ENCODE peak calls at places on chromosomes 6 and 20, in six cellular contexts. One of them, this sample, is unnamed. For H3K4me1, the result is how much of the 10 kb centered on the place peaks cover.

GRCh38 chr20:54083459-54083858 is 13.1 kb upstream of the BCAS1 start:
- DNase-seq in CD8-positive, alpha-beta T cell: no peak
- DNase-seq in right atrium auricular region: no peak
- DNase-seq in adrenal gland: no peak
- DNase-seq in mammary epithelial cell: no peak
- DNase-seq in tibial nerve: no peak
- DNase-seq in this sample: no peak

GRCh38 chr6:108872001-108872974 is 24.1 kb downstream of the ARMC2 start:
- DNase-seq in right atrium auricular region: no peak
- DNase-seq in tibial nerve: no peak
- DNase-seq in CD8-positive, alpha-beta T cell: peak
- DNase-seq in mammary epithelial cell: no peak
- DNase-seq in adrenal gland: no peak
- DNase-seq in this sample: no peak

GRCh38 chr6:127606131-127606562 is 29.2 kb downstream of the C6orf58 start:
- DNase-seq in CD8-positive, alpha-beta T cell: no peak
- DNase-seq in right atrium auricular region: no peak
- DNase-seq in mammary epithelial cell: peak
- DNase-seq in adrenal gland: no peak
- DNase-seq in tibial nerve: no peak
- DNase-seq in this sample: peak

GRCh38 chr6:129320892-129321291 is 389.1 kb downstream of the ARHGAP18 start:
- DNase-seq in mammary epithelial cell: no peak
- DNase-seq in tibial nerve: no peak
- DNase-seq in right atrium auricular region: no peak
- DNase-seq in CD8-positive, alpha-beta T cell: no peak
- DNase-seq in adrenal gland: no peak
- DNase-seq in this sample: no peak

GRCh38 chr6:5766260-5766659 is 240.5 kb downstream of the NRN1 start:
- DNase-seq in adrenal gland: no peak
- DNase-seq in mammary epithelial cell: no peak
- DNase-seq in tibial nerve: no peak
- DNase-seq in CD8-positive, alpha-beta T cell: no peak
- DNase-seq in right atrium auricular region: no peak
- DNase-seq in this sample: peak

GRCh38 chr6:88631830-88632229 is 331.6 kb downstream of the RNGTT start:
- DNase-seq in adrenal gland: no peak
- DNase-seq in right atrium auricular region: no peak
- DNase-seq in CD8-positive, alpha-beta T cell: no peak
- DNase-seq in mammary epithelial cell: no peak
- DNase-seq in tibial nerve: no peak
- DNase-seq in this sample: no peak

GRCh38 chr6:89375902-89376301 is 23.4 kb upstream of the UBE2J1 start:
- DNase-seq in right atrium auricular region: no peak
- DNase-seq in CD8-positive, alpha-beta T cell: no peak
- DNase-seq in tibial nerve: no peak
- DNase-seq in adrenal gland: no peak
- DNase-seq in mammary epithelial cell: no peak
- DNase-seq in this sample: no peak

GRCh38 chr6:131651782-131652181 is 14.7 kb downstream of the ENPP3 start:
- DNase-seq in adrenal gland: no peak
- DNase-seq in mammary epithelial cell: no peak
- DNase-seq in CD8-positive, alpha-beta T cell: no peak
- DNase-seq in tibial nerve: no peak
- DNase-seq in right atrium auricular region: no peak
- DNase-seq in this sample: no peak

GRCh38 chr6:99146716-99147115 is 199.0 kb upstream of the FBXL4 start:
- DNase-seq in mammary epithelial cell: no peak
- DNase-seq in CD8-positive, alpha-beta T cell: no peak
- DNase-seq in right atrium auricular region: no peak
- DNase-seq in adrenal gland: no peak
- DNase-seq in tibial nerve: no peak
- DNase-seq in this sample: no peak

GRCh38 chr6:123640567-123641187 is 3.9 kb upstream of the TRDN start:
- DNase-seq in CD8-positive, alpha-beta T cell: no peak
- DNase-seq in adrenal gland: no peak
- DNase-seq in mammary epithelial cell: no peak
- DNase-seq in tibial nerve: no peak
- DNase-seq in right atrium auricular region: no peak
- DNase-seq in this sample: no peak

GRCh38 chr6:89536230-89536629 is 102.3 kb downstream of the LYRM2 start:
- DNase-seq in mammary epithelial cell: no peak
- DNase-seq in adrenal gland: no peak
- DNase-seq in right atrium auricular region: no peak
- DNase-seq in tibial nerve: peak
- DNase-seq in CD8-positive, alpha-beta T cell: no peak
- DNase-seq in this sample: peak

GRCh38 chr6:70547313-70547712 is 19.4 kb upstream of the SDHAF4 start:
- DNase-seq in right atrium auricular region: no peak
- DNase-seq in adrenal gland: no peak
- DNase-seq in tibial nerve: no peak
- DNase-seq in CD8-positive, alpha-beta T cell: no peak
- DNase-seq in mammary epithelial cell: no peak
- DNase-seq in this sample: no peak

GRCh38 chr20:37406010-37406998 is 60.4 kb downstream of the SRC start:
- DNase-seq in mammary epithelial cell: peak
- DNase-seq in adrenal gland: no peak
- DNase-seq in tibial nerve: no peak
- DNase-seq in right atrium auricular region: no peak
- DNase-seq in CD8-positive, alpha-beta T cell: no peak
- DNase-seq in this sample: peak

GRCh38 chr20:38434310-38434741 is 802 bp downstream of the SNHG17 start:
- DNase-seq in CD8-positive, alpha-beta T cell: no peak
- DNase-seq in adrenal gland: peak
- DNase-seq in mammary epithelial cell: peak
- DNase-seq in tibial nerve: no peak
- DNase-seq in right atrium auricular region: no peak
- DNase-seq in this sample: peak

GRCh38 chr6:150881911-150882481 is 16.5 kb downstream of the MTHFD1L start:
- DNase-seq in CD8-positive, alpha-beta T cell: no peak
- DNase-seq in adrenal gland: peak
- DNase-seq in tibial nerve: peak
- DNase-seq in mammary epithelial cell: peak
- DNase-seq in right atrium auricular region: peak
- DNase-seq in this sample: peak

GRCh38 chr6:139748353-139749146 is 374.1 kb upstream of the CITED2 start:
- DNase-seq in mammary epithelial cell: no peak
- DNase-seq in right atrium auricular region: no peak
- DNase-seq in adrenal gland: peak
- DNase-seq in tibial nerve: no peak
- DNase-seq in CD8-positive, alpha-beta T cell: no peak
- DNase-seq in this sample: no peak

GRCh38 chr6:83815631-83816030 is 37.5 kb upstream of the RIPPLY2 start:
- DNase-seq in adrenal gland: no peak
- DNase-seq in right atrium auricular region: no peak
- DNase-seq in tibial nerve: no peak
- DNase-seq in mammary epithelial cell: peak
- DNase-seq in CD8-positive, alpha-beta T cell: no peak
- DNase-seq in this sample: no peak

GRCh38 chr20:5349448-5349847 is 32.7 kb upstream of the PROKR2 start:
- DNase-seq in CD8-positive, alpha-beta T cell: no peak
- DNase-seq in adrenal gland: no peak
- DNase-seq in right atrium auricular region: no peak
- DNase-seq in tibial nerve: no peak
- DNase-seq in mammary epithelial cell: peak
- DNase-seq in this sample: no peak

GRCh38 chr6:11235062-11235461 is 2.6 kb upstream of the NEDD9 start:
- DNase-seq in adrenal gland: no peak
- DNase-seq in tibial nerve: no peak
- DNase-seq in right atrium auricular region: no peak
- DNase-seq in CD8-positive, alpha-beta T cell: no peak
- DNase-seq in mammary epithelial cell: no peak
- DNase-seq in this sample: no peak

GRCh38 chr6:11232968-11233626 is 629 bp upstream of the NEDD9 start:
- DNase-seq in CD8-positive, alpha-beta T cell: peak
- DNase-seq in mammary epithelial cell: no peak
- DNase-seq in tibial nerve: no peak
- DNase-seq in adrenal gland: peak
- DNase-seq in right atrium auricular region: no peak
- DNase-seq in this sample: no peak

GRCh38 chr6:11233936-11234573 is 1.6 kb upstream of the NEDD9 start:
- DNase-seq in mammary epithelial cell: peak
- DNase-seq in right atrium auricular region: no peak
- DNase-seq in CD8-positive, alpha-beta T cell: no peak
- DNase-seq in tibial nerve: no peak
- DNase-seq in adrenal gland: no peak
- DNase-seq in this sample: no peak

GRCh38 chr6:11236351-11236750 is 3.9 kb upstream of the NEDD9 start:
- DNase-seq in right atrium auricular region: no peak
- DNase-seq in mammary epithelial cell: no peak
- DNase-seq in adrenal gland: no peak
- DNase-seq in CD8-positive, alpha-beta T cell: no peak
- DNase-seq in tibial nerve: no peak
- DNase-seq in this sample: no peak

GRCh38 chr6:11236915-11237314 is 4.4 kb upstream of the NEDD9 start:
- DNase-seq in adrenal gland: no peak
- DNase-seq in CD8-positive, alpha-beta T cell: no peak
- DNase-seq in right atrium auricular region: no peak
- DNase-seq in mammary epithelial cell: no peak
- DNase-seq in tibial nerve: no peak
- DNase-seq in this sample: no peak
- H3K4me1 ChIP-seq in adrenal gland: under half
- H3K4me1 ChIP-seq in CD8-positive, alpha-beta T cell: under half
- H3K4me1 ChIP-seq in right atrium auricular region: under half
- H3K4me1 ChIP-seq in mammary epithelial cell: under half
- H3K4me1 ChIP-seq in tibial nerve: under half
- H3K4me1 ChIP-seq in this sample: under half

GRCh38 chr6:159979136-159979874 is 10.4 kb downstream of the IGF2R start:
- DNase-seq in mammary epithelial cell: peak
- DNase-seq in adrenal gland: peak
- DNase-seq in right atrium auricular region: no peak
- DNase-seq in tibial nerve: no peak
- DNase-seq in CD8-positive, alpha-beta T cell: no peak
- DNase-seq in this sample: peak

GRCh38 chr6:159978291-159979135 is 9.6 kb downstream of the IGF2R start:
- DNase-seq in mammary epithelial cell: no peak
- DNase-seq in adrenal gland: no peak
- DNase-seq in CD8-positive, alpha-beta T cell: no peak
- DNase-seq in right atrium auricular region: no peak
- DNase-seq in tibial nerve: no peak
- DNase-seq in this sample: no peak

GRCh38 chr6:159974932-159975331 is 6.0 kb downstream of the IGF2R start:
- DNase-seq in adrenal gland: no peak
- DNase-seq in right atrium auricular region: no peak
- DNase-seq in tibial nerve: no peak
- DNase-seq in mammary epithelial cell: no peak
- DNase-seq in CD8-positive, alpha-beta T cell: no peak
- DNase-seq in this sample: no peak

GRCh38 chr6:159976844-159977241 is 8.0 kb downstream of the IGF2R start:
- DNase-seq in right atrium auricular region: no peak
- DNase-seq in mammary epithelial cell: no peak
- DNase-seq in CD8-positive, alpha-beta T cell: no peak
- DNase-seq in tibial nerve: no peak
- DNase-seq in adrenal gland: no peak
- DNase-seq in this sample: no peak

DNA sequence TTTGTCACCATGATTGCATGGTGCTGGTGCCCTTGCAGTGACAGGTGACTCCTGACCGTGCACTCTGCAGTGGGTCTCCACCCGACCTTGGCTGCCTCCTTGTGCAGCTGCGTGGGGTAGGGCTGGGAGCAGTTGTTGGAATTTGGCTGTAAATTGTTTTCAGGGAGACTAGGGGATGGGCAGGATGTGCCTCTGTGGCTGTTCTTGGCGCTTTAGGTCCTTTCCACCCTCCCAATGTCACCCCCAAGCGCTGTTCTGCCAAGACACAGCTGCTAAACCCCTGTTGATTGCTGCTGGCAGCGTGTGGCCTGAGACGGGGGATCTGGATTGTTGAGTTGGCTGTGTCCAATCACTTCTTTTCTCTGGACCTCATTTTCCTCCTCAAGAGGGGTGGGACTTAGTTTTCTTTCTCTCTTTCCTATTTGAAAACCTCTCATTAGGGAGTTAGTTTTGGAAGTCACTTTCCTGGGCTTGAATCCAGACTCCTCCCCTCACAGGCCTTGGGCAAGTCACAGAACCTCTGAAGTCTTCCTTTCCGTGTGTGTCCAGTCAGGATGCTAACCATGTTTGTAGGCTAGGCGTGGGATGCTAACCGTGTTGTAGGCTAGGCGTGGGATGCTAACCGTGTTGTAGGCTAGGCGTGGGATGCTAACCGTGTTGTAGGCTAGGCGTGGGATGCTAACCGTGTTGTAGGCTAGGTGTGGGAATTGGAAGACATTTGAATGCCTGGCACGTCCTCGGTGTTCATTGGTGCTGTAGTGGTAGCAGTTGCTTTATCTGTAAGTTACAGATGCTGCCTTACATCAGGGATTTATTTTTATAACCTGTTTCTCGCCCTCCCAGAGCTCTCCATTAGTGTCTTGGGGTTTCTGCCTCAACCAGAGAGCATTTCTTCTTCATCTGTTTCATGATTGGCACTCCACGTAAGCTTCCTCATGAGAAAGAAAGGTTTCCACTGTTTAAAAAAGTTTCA is 8.6 kb downstream of the IGF2R start:
- DNase-seq in mammary epithelial cell: no peak
- DNase-seq in tibial nerve: peak
- DNase-seq in CD8-positive, alpha-beta T cell: no peak
- DNase-seq in right atrium auricular region: no peak
- DNase-seq in adrenal gland: peak
- DNase-seq in this sample: peak
- H3K4me3 ChIP-seq in mammary epithelial cell: no peak
- H3K4me3 ChIP-seq in tibial nerve: no peak
- H3K4me3 ChIP-seq in CD8-positive, alpha-beta T cell: no peak
- H3K4me3 ChIP-seq in right atrium auricular region: peak
- H3K4me3 ChIP-seq in adrenal gland: no peak
- H3K4me3 ChIP-seq in this sample: peak

DNA sequence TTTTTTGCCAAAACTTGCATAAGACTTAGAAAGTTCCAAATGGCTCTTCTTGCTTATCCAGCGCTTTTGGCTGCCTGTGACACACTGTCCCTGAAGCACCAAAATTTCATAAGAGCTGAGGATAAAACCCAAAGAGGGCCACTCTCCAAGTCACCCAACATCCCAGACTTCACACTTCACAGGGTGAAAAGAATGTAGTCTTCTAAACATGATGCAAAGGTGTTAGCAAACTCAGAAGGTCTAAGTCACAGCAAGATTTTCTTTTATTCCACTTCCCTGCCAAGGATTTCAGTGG is 44.4 kb upstream of the CD93 start:
- DNase-seq in mammary epithelial cell: no peak
- DNase-seq in CD8-positive, alpha-beta T cell: no peak
- DNase-seq in tibial nerve: no peak
- DNase-seq in right atrium auricular region: peak
- DNase-seq in adrenal gland: no peak
- DNase-seq in this sample: no peak
- H3K4me1 ChIP-seq in mammary epithelial cell: under half
- H3K4me1 ChIP-seq in CD8-positive, alpha-beta T cell: under half
- H3K4me1 ChIP-seq in tibial nerve: under half
- H3K4me1 ChIP-seq in right atrium auricular region: under half
- H3K4me1 ChIP-seq in adrenal gland: under half
- H3K4me1 ChIP-seq in this sample: under half

GRCh38 chr6:159184559-159184958 is 15.4 kb downstream of the FNDC1 start:
- DNase-seq in CD8-positive, alpha-beta T cell: no peak
- DNase-seq in adrenal gland: no peak
- DNase-seq in right atrium auricular region: no peak
- DNase-seq in tibial nerve: no peak
- DNase-seq in mammary epithelial cell: peak
- DNase-seq in this sample: no peak

GRCh38 chr6:159196430-159196829 is 27.2 kb downstream of the FNDC1 start:
- DNase-seq in right atrium auricular region: no peak
- DNase-seq in tibial nerve: no peak
- DNase-seq in adrenal gland: no peak
- DNase-seq in CD8-positive, alpha-beta T cell: no peak
- DNase-seq in mammary epithelial cell: no peak
- DNase-seq in this sample: no peak

GRCh38 chr6:159193923-159194322 is 24.7 kb downstream of the FNDC1 start:
- DNase-seq in CD8-positive, alpha-beta T cell: no peak
- DNase-seq in right atrium auricular region: no peak
- DNase-seq in adrenal gland: no peak
- DNase-seq in tibial nerve: no peak
- DNase-seq in mammary epithelial cell: peak
- DNase-seq in this sample: no peak

GRCh38 chr6:159190460-159190859 is 21.3 kb downstream of the FNDC1 start:
- DNase-seq in adrenal gland: no peak
- DNase-seq in mammary epithelial cell: no peak
- DNase-seq in tibial nerve: no peak
- DNase-seq in right atrium auricular region: no peak
- DNase-seq in CD8-positive, alpha-beta T cell: no peak
- DNase-seq in this sample: no peak
- H3K4me3 ChIP-seq in adrenal gland: no peak
- H3K4me3 ChIP-seq in mammary epithelial cell: no peak
- H3K4me3 ChIP-seq in tibial nerve: no peak
- H3K4me3 ChIP-seq in right atrium auricular region: no peak
- H3K4me3 ChIP-seq in CD8-positive, alpha-beta T cell: no peak
- H3K4me3 ChIP-seq in this sample: no peak

This sample was measured in SJCRH30.